ENCODE peak calls at places on chromosomes 7 and 10, in ten cellular contexts. Q, B, H, M, L, G, V, Y, Z and S are unnamed samples.

GRCh38 chr10:11758527-11759236 is 16.5 kb downstream of the ECHDC3 start:
- DNase-seq in V (no peak), L (no peak), M (no peak), Q (peak), Z (no peak), B (no peak), G (no peak), H (no peak), Y (no peak), S (no peak)

GRCh38 chr7:74355091-74355490 is 65.9 kb downstream of the CLIP2 start:
- DNase-seq in M (no peak), V (peak), H (no peak), Q (no peak), Z (no peak), L (peak), Y (no peak), B (peak), G (no peak), S (no peak)

GRCh38 chr10:3853547-3853989 is 68.6 kb upstream of the KLF6 start:
- DNase-seq in Y (peak), B (no peak), L (peak), Z (peak), V (peak), M (no peak), G (no peak), H (no peak), Q (no peak), S (no peak)

GRCh38 chr7:89773594-89773993 is 380.7 kb upstream of the STEAP1 start:
- DNase-seq in L (no peak), G (no peak), M (no peak), V (no peak), B (no peak), Z (no peak), Q (no peak), H (no peak), Y (no peak), S (no peak)

GRCh38 chr10:9957352-9957751 is 1060.3 kb upstream of the CELF2 start:
- DNase-seq in H (no peak), G (no peak), V (no peak), Q (no peak), M (no peak), Y (no peak), Z (no peak), L (no peak), B (no peak), S (no peak)

GRCh38 chr10:101292194-101293006 is 61.6 kb upstream of the BTRC start:
- DNase-seq in Y (no peak), B (no peak), Q (no peak), G (no peak), V (no peak), Z (no peak), H (peak), L (no peak), M (no peak), S (no peak)

GRCh38 chr7:64183126-64183742 is 23.8 kb upstream of the ZNF735 start:
- DNase-seq in G (no peak), M (peak), Z (peak), Y (peak), B (no peak), V (no peak), L (no peak), H (no peak), Q (no peak), S (peak)

GRCh38 chr10:110411047-110411410 is 86.7 kb upstream of the DUSP5 start:
- DNase-seq in M (no peak), H (no peak), L (peak), Y (no peak), V (peak), B (no peak), G (no peak), Q (no peak), Z (no peak), S (no peak)

GRCh38 chr7:135320277-135320676 is 86.6 kb downstream of the STRA8 start:
- DNase-seq in Z (no peak), M (no peak), B (no peak), Y (peak), L (peak), Q (peak), H (no peak), V (peak), G (no peak), S (no peak)

GRCh38 chr10:110208614-110209398 is 1.4 kb downstream of the MXI1 start:
- DNase-seq in Z (peak), Q (peak), H (no peak), B (no peak), G (peak), Y (no peak), M (no peak), L (peak), V (no peak), S (no peak)

GRCh38 chr10:51960494-51960895 is 261.1 kb upstream of the CSTF2T start:
- DNase-seq in Z (peak), L (peak), V (peak), M (no peak), H (no peak), Q (no peak), G (peak), Y (no peak), B (peak), S (no peak)